ENCODE peak calls at places on chromosome 7, in eight cellular contexts. One of them, this sample, is unnamed.

GRCh38 chr7:111658546-111658945 is 96.3 kb upstream of the IMMP2L start:
- DNase-seq in endothelial cell: no peak
- DNase-seq in GM13976: no peak
- DNase-seq in amygdala: no peak
- DNase-seq in EH: no peak
- DNase-seq in mesenchymal stem cell: no peak
- DNase-seq in hypothalamus: no peak
- DNase-seq in anterior cingulate cortex: no peak
- DNase-seq in this sample: no peak

GRCh38 chr7:41029072-41029492 is 673.8 kb downstream of the INHBA start:
- DNase-seq in endothelial cell: no peak
- DNase-seq in GM13976: no peak
- DNase-seq in amygdala: no peak
- DNase-seq in EH: peak; percentile 91
- DNase-seq in mesenchymal stem cell: peak; percentile 96
- DNase-seq in hypothalamus: no peak
- DNase-seq in anterior cingulate cortex: no peak
- DNase-seq in this sample: no peak

GRCh38 chr7:39353615-39354376 is 212.4 kb upstream of the YAE1 start:
- DNase-seq in endothelial cell: peak; percentile 42
- DNase-seq in GM13976: no peak
- DNase-seq in amygdala: no peak
- DNase-seq in EH: no peak
- DNase-seq in mesenchymal stem cell: peak; percentile 60
- DNase-seq in hypothalamus: no peak
- DNase-seq in anterior cingulate cortex: no peak
- DNase-seq in this sample: no peak

GRCh38 chr7:140586517-140586916 is 54.1 kb downstream of the DENND2A start:
- DNase-seq in endothelial cell: no peak
- DNase-seq in GM13976: no peak
- DNase-seq in amygdala: no peak
- DNase-seq in EH: no peak
- DNase-seq in mesenchymal stem cell: no peak
- DNase-seq in hypothalamus: no peak
- DNase-seq in anterior cingulate cortex: no peak
- DNase-seq in this sample: no peak

GRCh38 chr7:32077806-32078205 is 7.6 kb upstream of the PDE1C start:
- DNase-seq in endothelial cell: no peak
- DNase-seq in GM13976: no peak
- DNase-seq in amygdala: no peak
- DNase-seq in EH: no peak
- DNase-seq in mesenchymal stem cell: no peak
- DNase-seq in hypothalamus: no peak
- DNase-seq in anterior cingulate cortex: no peak
- DNase-seq in this sample: no peak

GRCh38 chr7:135943266-135943889 is 33.8 kb downstream of the MTPN start:
- DNase-seq in endothelial cell: no peak
- DNase-seq in GM13976: no peak
- DNase-seq in amygdala: no peak
- DNase-seq in EH: no peak
- DNase-seq in mesenchymal stem cell: no peak
- DNase-seq in hypothalamus: no peak
- DNase-seq in anterior cingulate cortex: no peak
- DNase-seq in this sample: no peak

GRCh38 chr7:101066858-101067227 is 18.4 kb upstream of the TRIM56 start:
- DNase-seq in endothelial cell: no peak
- DNase-seq in GM13976: no peak
- DNase-seq in amygdala: no peak
- DNase-seq in EH: no peak
- DNase-seq in mesenchymal stem cell: no peak
- DNase-seq in hypothalamus: no peak
- DNase-seq in anterior cingulate cortex: no peak
- DNase-seq in this sample: no peak

GRCh38 chr7:131110294-131111080 is 217.2 kb upstream of the MKLN1 start:
- DNase-seq in endothelial cell: no peak
- DNase-seq in GM13976: no peak
- DNase-seq in amygdala: peak; percentile 36
- DNase-seq in EH: peak; percentile 54
- DNase-seq in mesenchymal stem cell: peak; percentile 49
- DNase-seq in hypothalamus: no peak
- DNase-seq in anterior cingulate cortex: no peak
- DNase-seq in this sample: peak; percentile 36

GRCh38 chr7:70616821-70617220 is 515.1 kb upstream of the GALNT17 start:
- DNase-seq in endothelial cell: no peak
- DNase-seq in GM13976: no peak
- DNase-seq in amygdala: no peak
- DNase-seq in EH: no peak
- DNase-seq in mesenchymal stem cell: no peak
- DNase-seq in hypothalamus: no peak
- DNase-seq in anterior cingulate cortex: no peak
- DNase-seq in this sample: no peak

GRCh38 chr7:108196004-108196403 is 65.8 kb upstream of the LAMB4 start:
- DNase-seq in endothelial cell: no peak
- DNase-seq in GM13976: no peak
- DNase-seq in amygdala: no peak
- DNase-seq in EH: peak; percentile 25
- DNase-seq in mesenchymal stem cell: no peak
- DNase-seq in hypothalamus: no peak
- DNase-seq in anterior cingulate cortex: no peak
- DNase-seq in this sample: no peak

GRCh38 chr7:35749548-35749947 is 51.3 kb upstream of the SEPTIN7 start:
- DNase-seq in endothelial cell: no peak
- DNase-seq in GM13976: no peak
- DNase-seq in amygdala: no peak
- DNase-seq in EH: peak; percentile 49
- DNase-seq in mesenchymal stem cell: peak; percentile 65
- DNase-seq in hypothalamus: no peak
- DNase-seq in anterior cingulate cortex: no peak
- DNase-seq in this sample: no peak

GRCh38 chr7:16739863-16740622 is 13.5 kb upstream of the TSPAN13 start:
- DNase-seq in endothelial cell: no peak
- DNase-seq in GM13976: no peak
- DNase-seq in amygdala: no peak
- DNase-seq in EH: peak; percentile 99
- DNase-seq in mesenchymal stem cell: peak; percentile 98
- DNase-seq in hypothalamus: no peak
- DNase-seq in anterior cingulate cortex: no peak
- DNase-seq in this sample: no peak

GRCh38 chr7:100371561-100372171 is 1.6 kb upstream of the PILRA start:
- DNase-seq in endothelial cell: no peak
- DNase-seq in GM13976: no peak
- DNase-seq in amygdala: no peak
- DNase-seq in EH: no peak
- DNase-seq in mesenchymal stem cell: no peak
- DNase-seq in hypothalamus: no peak
- DNase-seq in anterior cingulate cortex: no peak
- DNase-seq in this sample: no peak

GRCh38 chr7:150580615-150580986 is 13.4 kb downstream of the GIMAP4 start:
- DNase-seq in endothelial cell: no peak
- DNase-seq in GM13976: no peak
- DNase-seq in amygdala: no peak
- DNase-seq in EH: no peak
- DNase-seq in mesenchymal stem cell: no peak
- DNase-seq in hypothalamus: no peak
- DNase-seq in anterior cingulate cortex: no peak
- DNase-seq in this sample: no peak

GRCh38 chr7:18019562-18019961 is 8.1 kb downstream of the PRPS1L1 start:
- DNase-seq in endothelial cell: no peak
- DNase-seq in GM13976: no peak
- DNase-seq in amygdala: no peak
- DNase-seq in EH: peak; percentile 62
- DNase-seq in mesenchymal stem cell: peak; percentile 74
- DNase-seq in hypothalamus: no peak
- DNase-seq in anterior cingulate cortex: no peak
- DNase-seq in this sample: no peak

GRCh38 chr7:107788662-107789061 is 14.4 kb downstream of the SLC26A3 start:
- DNase-seq in endothelial cell: no peak
- DNase-seq in GM13976: no peak
- DNase-seq in amygdala: no peak
- DNase-seq in EH: no peak
- DNase-seq in mesenchymal stem cell: no peak
- DNase-seq in hypothalamus: no peak
- DNase-seq in anterior cingulate cortex: no peak
- DNase-seq in this sample: no peak

GRCh38 chr7:30028749-30029635 is 780 bp downstream of the PLEKHA8 start:
- DNase-seq in endothelial cell: no peak
- DNase-seq in GM13976: no peak
- DNase-seq in amygdala: peak; percentile 58
- DNase-seq in EH: peak; percentile 55
- DNase-seq in mesenchymal stem cell: peak; percentile 59
- DNase-seq in hypothalamus: peak; percentile 70
- DNase-seq in anterior cingulate cortex: no peak
- DNase-seq in this sample: peak; percentile 30

GRCh38 chr7:36154255-36155212 is 1.5 kb downstream of the EEPD1 start:
- DNase-seq in endothelial cell: no peak
- DNase-seq in GM13976: no peak
- DNase-seq in amygdala: no peak
- DNase-seq in EH: no peak
- DNase-seq in mesenchymal stem cell: no peak
- DNase-seq in hypothalamus: no peak
- DNase-seq in anterior cingulate cortex: no peak
- DNase-seq in this sample: no peak

GRCh38 chr7:123633553-123633952 is 22.1 kb upstream of the LMOD2 start:
- DNase-seq in endothelial cell: no peak
- DNase-seq in GM13976: no peak
- DNase-seq in amygdala: no peak
- DNase-seq in EH: peak; percentile 62
- DNase-seq in mesenchymal stem cell: peak; percentile 48
- DNase-seq in hypothalamus: no peak
- DNase-seq in anterior cingulate cortex: no peak
- DNase-seq in this sample: no peak

GRCh38 chr7:98674461-98674860 is 57.4 kb downstream of the NPTX2 start:
- DNase-seq in endothelial cell: no peak
- DNase-seq in GM13976: no peak
- DNase-seq in amygdala: no peak
- DNase-seq in EH: no peak
- DNase-seq in mesenchymal stem cell: no peak
- DNase-seq in hypothalamus: no peak
- DNase-seq in anterior cingulate cortex: no peak
- DNase-seq in this sample: no peak

GRCh38 chr7:156892086-156892800 is 740 bp downstream of the LMBR1 start:
- DNase-seq in endothelial cell: peak; percentile 56
- DNase-seq in GM13976: peak; percentile 69
- DNase-seq in amygdala: no peak
- DNase-seq in EH: peak; percentile 29
- DNase-seq in mesenchymal stem cell: peak; percentile 20
- DNase-seq in hypothalamus: no peak
- DNase-seq in anterior cingulate cortex: no peak
- DNase-seq in this sample: no peak

GRCh38 chr7:152527610-152528032 is 91.8 kb upstream of the KMT2C start:
- DNase-seq in endothelial cell: no peak
- DNase-seq in GM13976: no peak
- DNase-seq in amygdala: no peak
- DNase-seq in EH: peak; percentile 5
- DNase-seq in mesenchymal stem cell: no peak
- DNase-seq in hypothalamus: no peak
- DNase-seq in anterior cingulate cortex: no peak
- DNase-seq in this sample: no peak

GRCh38 chr7:93558705-93559614 is 15.6 kb downstream of the CALCR start:
- DNase-seq in endothelial cell: no peak
- DNase-seq in GM13976: no peak
- DNase-seq in amygdala: no peak
- DNase-seq in EH: no peak
- DNase-seq in mesenchymal stem cell: no peak
- DNase-seq in hypothalamus: no peak
- DNase-seq in anterior cingulate cortex: no peak
- DNase-seq in this sample: no peak

GRCh38 chr7:12322287-12322902 is 81.3 kb downstream of the VWDE start:
- DNase-seq in endothelial cell: no peak
- DNase-seq in GM13976: no peak
- DNase-seq in amygdala: no peak
- DNase-seq in EH: peak; percentile 18
- DNase-seq in mesenchymal stem cell: peak; percentile 26
- DNase-seq in hypothalamus: no peak
- DNase-seq in anterior cingulate cortex: no peak
- DNase-seq in this sample: no peak

GRCh38 chr7:133824123-133824522 is 303.0 kb upstream of the LRGUK start:
- DNase-seq in endothelial cell: no peak
- DNase-seq in GM13976: no peak
- DNase-seq in amygdala: no peak
- DNase-seq in EH: no peak
- DNase-seq in mesenchymal stem cell: no peak
- DNase-seq in hypothalamus: no peak
- DNase-seq in anterior cingulate cortex: no peak
- DNase-seq in this sample: no peak

GRCh38 chr7:132066776-132067175 is 509.5 kb downstream of the PLXNA4 start:
- DNase-seq in endothelial cell: no peak
- DNase-seq in GM13976: no peak
- DNase-seq in amygdala: no peak
- DNase-seq in EH: peak; percentile 64
- DNase-seq in mesenchymal stem cell: peak; percentile 26
- DNase-seq in hypothalamus: no peak
- DNase-seq in anterior cingulate cortex: no peak
- DNase-seq in this sample: peak; percentile 10